ENCODE peak calls at places on chromosomes 1 and 21, in nine cellular contexts. F, U, N, J, O, M, D, E and K are unnamed samples.

GRCh38 chr1:47444578-47445465 is 7.0 kb downstream of the FOXD2 start:
- DNase-seq in E (no peak), N (no peak), F (peak), U (peak), M (no peak), O (no peak), J (no peak), D (no peak), K (no peak)

GRCh38 chr21:39220150-39220549 is 36.9 kb upstream of the PSMG1 start:
- DNase-seq in F (no peak), E (no peak), O (no peak), J (no peak), D (no peak), M (no peak), N (no peak), U (no peak), K (no peak)

GRCh38 chr1:210800301-210800700 is 333.6 kb downstream of the KCNH1 start:
- DNase-seq in D (no peak), M (no peak), E (no peak), O (no peak), U (no peak), J (no peak), F (no peak), N (no peak), K (no peak)

GRCh38 chr1:42981871-42982270 is 23.2 kb upstream of the SLC2A1 start:
- DNase-seq in D (no peak), E (no peak), U (no peak), M (no peak), F (no peak), J (no peak), N (no peak), O (no peak), K (no peak)

GRCh38 chr21:37005548-37006242 is 807 bp upstream of the RIPPLY3 start:
- DNase-seq in O (no peak), M (no peak), N (no peak), D (no peak), J (no peak), U (no peak), F (no peak), E (no peak), K (no peak)

GRCh38 chr1:58155418-58156123 is 391.0 kb downstream of the OMA1 start:
- DNase-seq in E (no peak), D (peak), F (peak), N (no peak), M (no peak), O (no peak), U (no peak), J (peak), K (no peak)

GRCh38 chr1:46616277-46617107 is at the start of gene MOB3C:
- DNase-seq in D (no peak), N (peak), E (peak), F (peak), O (peak), J (peak), U (peak), M (peak), K (peak)

GRCh38 chr1:23679815-23680214 is 11.8 kb upstream of the RPL11 start:
- DNase-seq in F (no peak), O (no peak), U (no peak), N (no peak), E (no peak), J (no peak), M (no peak), D (no peak), K (no peak)

GRCh38 chr1:222242492-222242891 is 305.4 kb downstream of the HHIPL2 start:
- DNase-seq in F (no peak), N (no peak), M (no peak), J (no peak), U (no peak), E (no peak), O (no peak), D (no peak), K (no peak)

GRCh38 chr1:62271932-62272728 is 47.1 kb downstream of the KANK4 start:
- DNase-seq in M (no peak), J (peak), U (no peak), D (peak), E (peak), O (peak), N (no peak), F (peak), K (no peak)

GRCh38 chr1:204619721-204620120 is 65.8 kb downstream of the LRRN2 start:
- DNase-seq in O (no peak), F (no peak), N (no peak), D (no peak), E (no peak), M (no peak), J (no peak), U (no peak), K (no peak)

GRCh38 chr1:224929335-224930237 is at the start of gene DNAH14:
- DNase-seq in M (peak), U (no peak), N (peak), E (peak), D (peak), O (no peak), J (peak), F (peak), K (peak)

GRCh38 chr1:222843434-222844107 is 28.7 kb downstream of the DISP1 start:
- DNase-seq in N (no peak), D (no peak), E (no peak), U (no peak), M (no peak), J (no peak), F (no peak), O (no peak), K (no peak)

GRCh38 chr1:109637446-109637845 is 17.8 kb downstream of the AMPD2 start:
- DNase-seq in E (no peak), O (no peak), D (no peak), N (no peak), M (no peak), U (no peak), J (no peak), F (no peak), K (no peak)

GRCh38 chr1:113943028-113943811 is 14.1 kb downstream of the HIPK1 start:
- DNase-seq in U (no peak), E (no peak), O (no peak), D (no peak), F (no peak), M (no peak), N (peak), J (no peak), K (no peak)

GRCh38 chr1:68331117-68331865 is 99.0 kb upstream of the WLS start:
- DNase-seq in N (peak), D (no peak), M (no peak), J (no peak), O (no peak), U (no peak), F (no peak), E (no peak), K (no peak)

GRCh38 chr1:6915999-6916565 is 130.8 kb downstream of the CAMTA1 start:
- DNase-seq in O (no peak), J (no peak), N (no peak), M (no peak), F (no peak), U (no peak), D (no peak), E (no peak), K (no peak)

GRCh38 chr1:93446837-93447451 is 974 bp upstream of the FNBP1L start:
- DNase-seq in O (no peak), F (peak), E (no peak), N (no peak), M (peak), D (peak), J (no peak), U (no peak), K (no peak)

GRCh38 chr1:47561523-47562007 is 123.7 kb downstream of the FOXD2 start:
- DNase-seq in D (no peak), E (no peak), M (no peak), U (no peak), N (no peak), J (no peak), O (no peak), F (no peak), K (no peak)

GRCh38 chr1:91166106-91166712 is 144.4 kb upstream of the ZNF644 start:
- DNase-seq in E (no peak), D (peak), F (peak), N (peak), U (no peak), O (no peak), J (peak), M (peak), K (no peak)

GRCh38 chr1:3890389-3891328 is 9.4 kb downstream of the C1orf174 start:
- DNase-seq in D (no peak), N (no peak), M (no peak), O (no peak), J (no peak), E (peak), F (peak), U (no peak), K (peak)

GRCh38 chr1:33370286-33370685 is 49.4 kb upstream of the A3GALT2 start:
- DNase-seq in D (no peak), E (no peak), M (no peak), O (no peak), N (peak), J (no peak), U (no peak), F (no peak), K (no peak)

GRCh38 chr1:224333309-224333926 is 3.4 kb upstream of the NVL start:
- DNase-seq in J (peak), U (no peak), M (no peak), O (no peak), F (peak), N (peak), D (peak), E (peak), K (no peak)

GRCh38 chr1:181159451-181160151 is 71.1 kb downstream of the IER5 start:
- DNase-seq in J (no peak), E (peak), D (no peak), M (peak), U (peak), O (no peak), N (no peak), F (no peak), K (no peak)

GRCh38 chr1:69077633-69078032 is 490.1 kb upstream of the LRRC7 start:
- DNase-seq in U (no peak), M (no peak), J (no peak), E (no peak), O (no peak), N (no peak), D (no peak), F (no peak), K (no peak)

GRCh38 chr1:216721878-216722277 is 1.4 kb downstream of the ESRRG start:
- DNase-seq in M (no peak), N (no peak), E (no peak), O (no peak), U (no peak), D (no peak), F (no peak), J (no peak), K (no peak)

GRCh38 chr1:32242341-32242851 is 4.6 kb upstream of the FAM167B start:
- DNase-seq in N (peak), E (no peak), F (peak), M (no peak), U (no peak), D (no peak), J (no peak), O (no peak), K (no peak)

GRCh38 chr1:227937531-227938145 is 10.1 kb downstream of the WNT9A start:
- DNase-seq in J (no peak), U (no peak), O (no peak), M (no peak), F (no peak), E (no peak), D (no peak), N (no peak), K (peak)

GRCh38 chr1:78277253-78277652 is 213.5 kb upstream of the PTGFR start:
- DNase-seq in D (no peak), F (peak), N (peak), J (no peak), O (no peak), M (no peak), E (no peak), U (no peak), K (no peak)